ENCODE peak calls at places on chromosomes 12 and 14, in eight cellular contexts. L is OCI-LY7, O is neural progenitor cell, E is SK-N-SH, Z is MM.1S, H is GM23248, P is HCT116, D is PC-3. F is an unnamed sample. For H3K4me1, the result is how much of the 10 kb centered on the place peaks cover.

GRCh38 chr12:108191086-108191485 is 62.0 kb downstream of the WSCD2 start:
- DNase-seq in L (no peak), O (no peak), E (no peak), Z (no peak), H (no peak), P (no peak), D (no peak), F (no peak)

GRCh38 chr14:87013583-87013982 is 979.4 kb downstream of the GALC start:
- DNase-seq in L (no peak), O (no peak), E (no peak), Z (no peak), H (peak), P (no peak), D (peak), F (no peak)

GRCh38 chr12:132152921-132153321 is 8.7 kb downstream of the NOC4L start:
- DNase-seq in L (no peak), O (no peak), E (no peak), Z (no peak), H (no peak), P (no peak), D (no peak), F (no peak)

GRCh38 chr12:96578526-96579125 is 89.2 kb downstream of the CFAP54 start:
- DNase-seq in L (peak), O (peak), E (peak), Z (peak), H (peak), P (peak), D (peak), F (peak)

GRCh38 chr14:90661881-90662280 is 154.3 kb downstream of the TTC7B start:
- DNase-seq in L (no peak), O (no peak), E (no peak), Z (no peak), H (no peak), P (no peak), D (no peak), F (no peak)

GRCh38 chr12:4276524-4277204 is 3.1 kb downstream of the CCND2 start:
- DNase-seq in L (peak), O (peak), E (peak), Z (peak), H (peak), P (peak), D (peak), F (peak)

GRCh38 chr14:81222694-81223093 is 1.9 kb upstream of the GTF2A1 start:
- DNase-seq in L (no peak), O (no peak), E (no peak), Z (no peak), H (no peak), P (no peak), D (no peak), F (peak)

GRCh38 chr12:104011265-104011664 is 38.7 kb downstream of the GLT8D2 start:
- DNase-seq in L (no peak), O (no peak), E (no peak), Z (no peak), H (peak), P (peak), D (peak), F (no peak)

GRCh38 chr14:94379291-94380224 is 8.8 kb downstream of the SERPINA1 start:
- DNase-seq in L (no peak), O (no peak), E (no peak), Z (no peak), H (peak), P (no peak), D (no peak), F (no peak)

GRCh38 chr14:102977475-102977874 is 55.0 kb downstream of the AMN start:
- DNase-seq in L (no peak), O (no peak), E (no peak), Z (no peak), H (no peak), P (no peak), D (no peak), F (no peak)

GRCh38 chr14:104294628-104294982 is 156.2 kb downstream of the KIF26A start:
- DNase-seq in L (no peak), O (no peak), E (no peak), Z (no peak), H (no peak), P (no peak), D (no peak), F (no peak)

GRCh38 chr14:74634481-74634880 is 22.4 kb upstream of the LTBP2 start:
- DNase-seq in L (no peak), O (no peak), E (no peak), Z (no peak), H (peak), P (no peak), D (no peak), F (no peak)

GRCh38 chr12:81161680-81162079 is 83.8 kb downstream of the ACSS3 start:
- DNase-seq in L (no peak), O (no peak), E (no peak), Z (no peak), H (no peak), P (no peak), D (no peak), F (no peak)

GRCh38 chr12:108686753-108687152 is 44.6 kb downstream of the CORO1C start:
- DNase-seq in L (no peak), O (no peak), E (no peak), Z (no peak), H (no peak), P (no peak), D (no peak), F (no peak)

GRCh38 chr12:27575780-27576154 is 51.8 kb downstream of the PPFIBP1 start:
- DNase-seq in L (no peak), O (no peak), E (no peak), Z (no peak), H (no peak), P (no peak), D (peak), F (no peak)

GRCh38 chr12:14322403-14322802 is 43.1 kb upstream of the ATF7IP start:
- DNase-seq in L (no peak), O (no peak), E (no peak), Z (no peak), H (peak), P (no peak), D (no peak), F (no peak)

GRCh38 chr12:121038861-121039654 is at the start of gene OASL:
- DNase-seq in L (no peak), O (no peak), E (peak), Z (peak), H (peak), P (no peak), D (peak), F (peak)

GRCh38 chr12:77816196-77816595 is 14.5 kb upstream of the NAV3 start:
- DNase-seq in L (no peak), O (no peak), E (no peak), Z (no peak), H (no peak), P (no peak), D (no peak), F (no peak)

GRCh38 chr12:94304566-94305061 is 155.1 kb downstream of the CEP83 start:
- DNase-seq in L (no peak), O (peak), E (no peak), Z (no peak), H (peak), P (no peak), D (no peak), F (no peak)

GRCh38 chr14:87334997-87335675 is 657.8 kb downstream of the GALC start:
- DNase-seq in L (peak), O (no peak), E (no peak), Z (no peak), H (peak), P (no peak), D (no peak), F (no peak)

GRCh38 chr14:74302160-74302628 is 540 bp downstream of the ABCD4 start:
- DNase-seq in L (peak), O (peak), E (peak), Z (peak), H (peak), P (no peak), D (peak), F (peak)

GRCh38 chr12:66776974-66777373 is 98.1 kb upstream of the GRIP1 start:
- DNase-seq in L (no peak), O (no peak), E (no peak), Z (peak), H (no peak), P (no peak), D (no peak), F (no peak)

GRCh38 chr12:113359133-113359938 is 949 bp downstream of the PLBD2 start:
- DNase-seq in L (no peak), O (no peak), E (no peak), Z (no peak), H (peak), P (no peak), D (peak), F (no peak)

GRCh38 chr12:65799331-65799730 is 25.0 kb upstream of the HMGA2 start:
- DNase-seq in L (no peak), O (no peak), E (no peak), Z (no peak), H (no peak), P (no peak), D (no peak), F (no peak)

GRCh38 chr12:114611145-114612018 is 72.6 kb downstream of the TBX3 start:
- DNase-seq in L (no peak), O (no peak), E (no peak), Z (no peak), H (no peak), P (no peak), D (no peak), F (peak)

GRCh38 chr12:112183591-112184021 is 58.2 kb downstream of the TRAFD1 start:
- DNase-seq in L (no peak), O (no peak), E (no peak), Z (no peak), H (no peak), P (no peak), D (no peak), F (no peak)

GRCh38 chr14:104856869-104857860 is 7.9 kb upstream of the CEP170B start:
- DNase-seq in L (no peak), O (peak), E (no peak), Z (no peak), H (no peak), P (no peak), D (no peak), F (no peak)

GRCh38 chr14:55684956-55685584 is 105.1 kb downstream of the KTN1 start:
- DNase-seq in L (no peak), O (no peak), E (no peak), Z (no peak), H (peak), P (no peak), D (no peak), F (no peak)

GRCh38 chr14:48349689-48350088 is 674.3 kb upstream of the MDGA2 start:
- DNase-seq in L (no peak), O (no peak), E (no peak), Z (no peak), H (no peak), P (no peak), D (peak), F (no peak)

GRCh38 chr12:113498490-113498889 is 26.8 kb upstream of the LHX5 start:
- DNase-seq in L (no peak), O (no peak), E (no peak), Z (no peak), H (no peak), P (no peak), D (no peak), F (no peak)

GRCh38 chr12:108750471-108751402 is 19.4 kb upstream of the CORO1C start:
- DNase-seq in L (no peak), O (peak), E (no peak), Z (no peak), H (peak), P (no peak), D (no peak), F (no peak)

GRCh38 chr14:32087173-32087861 is 10.2 kb downstream of the ARHGAP5 start:
- DNase-seq in L (no peak), O (peak), E (no peak), Z (no peak), H (peak), P (peak), D (peak), F (peak)

DNA sequence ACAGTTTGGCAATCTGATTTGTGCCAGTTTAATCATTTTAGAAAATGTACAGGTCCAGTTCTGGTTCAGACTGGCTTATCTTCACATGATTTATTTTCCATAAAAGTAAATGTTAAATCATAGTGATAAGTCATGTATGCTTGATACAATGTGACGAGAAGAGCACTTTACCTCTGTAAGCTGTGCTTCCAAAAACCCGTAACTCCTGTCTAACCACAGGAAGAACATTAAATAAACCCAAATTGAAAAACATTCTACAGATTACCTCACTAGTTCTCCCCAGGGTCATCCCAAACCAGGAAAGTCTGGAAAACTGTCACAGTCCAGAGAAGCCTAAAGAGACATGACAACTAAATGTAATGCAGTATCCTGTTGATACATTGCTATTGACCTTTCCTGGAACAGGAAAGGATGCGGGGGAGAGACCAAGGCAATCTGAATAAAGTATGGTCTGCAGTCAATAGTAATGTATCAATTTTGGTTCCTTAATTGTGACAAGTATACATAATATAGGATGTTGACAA is 32.5 kb upstream of the DUSP6 start:
- DNase-seq in L (no peak), O (no peak), E (no peak), Z (no peak), H (no peak), P (no peak), D (peak), F (no peak)
- H3K4me1 ChIP-seq in L (under half), O (under half), E (under half), Z (under half), H (under half), P (under half), D (under half), F (under half)

DNA sequence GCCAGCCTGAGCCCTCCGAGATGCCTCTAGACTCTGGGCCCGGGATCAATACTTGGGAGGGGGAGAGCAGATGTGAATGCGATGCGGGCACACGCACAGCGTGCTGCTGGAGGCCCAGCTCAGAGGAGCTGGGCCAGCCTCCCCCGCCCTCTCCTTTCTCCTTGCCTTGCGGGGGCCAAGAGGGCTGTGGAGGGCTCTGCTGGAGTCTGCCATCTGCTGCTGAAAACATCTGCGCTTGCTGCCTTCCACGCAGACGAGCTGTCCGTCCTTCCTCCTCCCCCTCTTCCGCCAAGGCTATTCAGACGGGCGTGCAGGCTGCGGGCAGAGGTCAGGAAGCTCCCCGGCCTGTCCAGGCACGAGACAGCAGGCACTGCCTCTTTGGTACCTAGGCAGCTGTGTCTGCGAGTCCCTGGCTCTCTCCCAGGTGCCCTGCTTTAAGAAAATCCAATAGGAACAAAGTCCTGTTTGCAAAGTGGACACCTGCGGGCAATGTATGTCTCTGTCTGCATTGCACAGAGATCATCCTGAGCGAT is 75.2 kb downstream of the SPRING1 start:
- DNase-seq in L (no peak), O (peak), E (peak), Z (no peak), H (peak), P (no peak), D (no peak), F (peak)
- TF ChIP-seq EZH2phosphoT487 in L (no peak), O (no peak), E (no peak), Z (no peak), H (no peak), P (no peak), D (no peak), F (no peak)

GRCh38 chr12:11823593-11823992 is 174.1 kb downstream of the ETV6 start:
- DNase-seq in L (no peak), O (no peak), E (no peak), Z (no peak), H (no peak), P (no peak), D (no peak), F (no peak)
- H3K27ac ChIP-seq in L (peak), O (peak), E (peak), Z (no peak), H (peak), P (no peak), D (no peak), F (no peak)

GRCh38 chr14:22469541-22470303 is 119.3 kb downstream of the DAD1 start:
- DNase-seq in L (no peak), O (no peak), E (no peak), Z (no peak), H (peak), P (no peak), D (no peak), F (no peak)
- H3K4me1 ChIP-seq in L (half or more), O (under half), E (under half), Z (under half), H (under half), P (under half), D (under half), F (under half)